ENCODE peak calls at places on chromosomes 2 and 18, in nine cellular contexts. X is GM06990, C is breast epithelium, N is HFF-Myc, Y is upper lobe of right lung, G is fibroblast of mammary gland, Z is right atrium auricular region, R is neural progenitor cell, I is esophagus squamous epithelium. F is an unnamed sample.

GRCh38 chr2:116696223-116696622 is 1118.3 kb upstream of the DDX18 start:
- DNase-seq in X (no peak), C (no peak), N (no peak), Y (no peak), G (no peak), Z (no peak), R (peak), I (no peak), F (no peak)

GRCh38 chr18:22544626-22545025 is 126.9 kb upstream of the CTAGE1 start:
- DNase-seq in X (no peak), C (no peak), N (no peak), Y (no peak), G (peak), Z (no peak), R (no peak), I (no peak), F (no peak)

GRCh38 chr18:8536922-8537321 is 72.3 kb upstream of the RAB12 start:
- DNase-seq in X (no peak), C (no peak), N (no peak), Y (no peak), G (no peak), Z (no peak), R (no peak), I (no peak), F (no peak)

GRCh38 chr2:199458017-199458805 is 472 bp upstream of the SATB2 start:
- DNase-seq in X (no peak), C (no peak), N (no peak), Y (peak), G (peak), Z (no peak), R (peak), I (no peak), F (no peak)

GRCh38 chr2:152036611-152037469 is 62.0 kb downstream of the CACNB4 start:
- DNase-seq in X (no peak), C (peak), N (peak), Y (no peak), G (peak), Z (peak), R (peak), I (no peak), F (peak)

GRCh38 chr18:47215554-47216138 is 35.8 kb downstream of the SKOR2 start:
- DNase-seq in X (no peak), C (no peak), N (peak), Y (no peak), G (peak), Z (no peak), R (peak), I (no peak), F (peak)

GRCh38 chr2:168929031-168929430 is 27.9 kb downstream of the G6PC2 start:
- DNase-seq in X (no peak), C (no peak), N (no peak), Y (no peak), G (no peak), Z (no peak), R (no peak), I (no peak), F (peak)

GRCh38 chr2:39696838-39697237 is 31.1 kb downstream of the TMEM178A start:
- DNase-seq in X (no peak), C (no peak), N (peak), Y (no peak), G (peak), Z (no peak), R (no peak), I (no peak), F (peak)

GRCh38 chr2:33476100-33476792 is at the start of gene RASGRP3:
- DNase-seq in X (peak), C (peak), N (peak), Y (peak), G (peak), Z (peak), R (peak), I (peak), F (peak)

GRCh38 chr2:210818473-210818872 is 262.1 kb downstream of the CPS1 start:
- DNase-seq in X (no peak), C (no peak), N (no peak), Y (no peak), G (no peak), Z (no peak), R (no peak), I (no peak), F (no peak)

DNA sequence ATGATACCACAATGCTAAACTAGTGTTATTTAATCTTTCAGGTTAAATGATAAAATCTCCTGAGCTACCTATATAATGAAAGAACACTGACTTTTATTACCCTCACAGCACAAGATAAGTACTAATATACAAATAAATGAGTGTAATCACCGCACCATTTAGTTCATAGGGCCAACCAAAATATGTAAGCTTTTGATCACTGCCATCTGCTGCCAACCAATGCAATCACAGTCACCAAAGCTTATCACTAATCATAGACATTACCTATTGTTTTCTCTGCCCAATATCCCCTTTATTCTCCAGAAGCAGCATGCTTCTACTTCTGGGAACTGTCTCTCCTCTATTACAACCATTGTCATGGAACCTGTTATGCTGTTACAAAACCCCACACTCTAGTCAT is 151.6 kb upstream of the LRATD1 start:
- DNase-seq in X (no peak), C (no peak), N (no peak), Y (no peak), G (no peak), Z (no peak), R (no peak), I (no peak), F (no peak)
- TF ChIP-seq CTCF in X (no peak), C (no peak), N (no peak), Y (no peak), G (no peak), Z (no peak), R (no peak), I (no peak), F (no peak)

GRCh38 chr18:33154049-33154448 is 286.5 kb downstream of the CCDC178 start:
- DNase-seq in X (no peak), C (no peak), N (no peak), Y (no peak), G (no peak), Z (no peak), R (no peak), I (no peak), F (no peak)

GRCh38 chr18:33156906-33157470 is 283.5 kb downstream of the CCDC178 start:
- DNase-seq in X (no peak), C (no peak), N (no peak), Y (no peak), G (no peak), Z (no peak), R (no peak), I (no peak), F (no peak)

GRCh38 chr18:33157893-33158292 is 282.6 kb downstream of the CCDC178 start:
- DNase-seq in X (no peak), C (no peak), N (no peak), Y (no peak), G (no peak), Z (no peak), R (no peak), I (no peak), F (no peak)

GRCh38 chr18:33159151-33159550 is 281.4 kb downstream of the CCDC178 start:
- DNase-seq in X (no peak), C (no peak), N (no peak), Y (no peak), G (no peak), Z (no peak), R (no peak), I (no peak), F (no peak)
- H3K4me3 ChIP-seq in X (no peak), C (no peak), N (no peak), Y (no peak), G (no peak), Z (no peak), R (no peak), I (no peak), F (no peak)

DNA sequence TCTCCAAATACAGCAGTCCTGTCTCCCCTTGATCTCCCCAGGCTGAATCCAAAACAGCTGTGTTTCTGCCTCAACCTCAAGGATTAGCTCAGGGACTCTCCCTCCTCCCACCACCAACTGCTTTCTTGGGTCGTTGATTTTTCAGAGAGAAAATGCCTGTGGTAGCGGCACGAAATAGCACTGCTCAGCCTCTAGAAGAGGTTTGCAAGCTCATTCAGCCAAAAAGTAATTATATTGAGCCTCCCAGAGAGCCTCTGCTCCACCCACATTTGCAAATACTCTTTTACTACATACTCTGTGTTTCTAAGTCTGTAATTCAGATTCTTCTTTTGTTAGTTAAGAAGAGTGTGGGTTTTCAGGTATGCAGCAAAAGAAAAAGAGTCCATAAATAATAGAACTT is 396.4 kb upstream of the TNP1 start:
- DNase-seq in X (no peak), C (no peak), N (no peak), Y (no peak), G (no peak), Z (no peak), R (peak), I (no peak), F (no peak)
- TF ChIP-seq CTCF in X (no peak), C (no peak), N (no peak), Y (no peak), G (no peak), Z (no peak), R (no peak), I (no peak), F (no peak)

GRCh38 chr2:45168731-45169338 is 159.6 kb upstream of the SIX2 start:
- DNase-seq in X (peak), C (no peak), N (no peak), Y (no peak), G (peak), Z (no peak), R (peak), I (no peak), F (peak)
- H3K4me3 ChIP-seq in X (peak), C (peak), N (peak), Y (peak), G (peak), Z (peak), R (peak), I (peak), F (peak)